ENCODE peak calls at places on chromosomes 4 and X, in seven cellular contexts. L is GM23338; U is CD4-positive, alpha-beta memory T cell; Y is heart right ventricle; V is mesenchymal stem cell; M is testis; K is CD8-positive, alpha-beta memory T cell. R is an unnamed sample.
A peak's percentile ranks its signal among the peaks of the same experiment; 100 is the strongest.

GRCh38 chr4:176981551-176981950 is 188.8 kb upstream of the VEGFC start:
- DNase-seq in Y (no peak), L (no peak), U (no peak), V (peak; percentile 73), M (no peak), K (no peak), R (no peak)

GRCh38 chr4:119106036-119107000 is 29.3 kb upstream of the MYOZ2 start:
- DNase-seq in Y (no peak), K (no peak), M (no peak), V (peak; percentile 28), U (no peak), L (no peak), R (no peak)

GRCh38 chrX:331772-332495 is 13.3 kb upstream of the GTPBP6 start:
- DNase-seq in M (no peak), L (no peak), U (no peak), V (no peak), K (no peak), Y (no peak), R (no peak)

GRCh38 chrX:30196322-30196721 is 19.0 kb upstream of the MAGEB2 start:
- DNase-seq in M (no peak), V (peak; percentile 23), L (peak; percentile 49), U (no peak), K (no peak), Y (no peak), R (no peak)

GRCh38 chr4:41646862-41647261 is 101.7 kb downstream of the PHOX2B start:
- DNase-seq in V (no peak), L (no peak), Y (no peak), M (no peak), K (no peak), U (no peak), R (no peak)

GRCh38 chr4:69823481-69824186 is 36.3 kb downstream of the SULT1E1 start:
- DNase-seq in M (peak; percentile 25), Y (no peak), L (peak; percentile 62), U (peak; percentile 40), K (peak; percentile 54), V (peak; percentile 24), R (peak; percentile 53)

GRCh38 chrX:136767104-136767941 is 13.4 kb downstream of the ARHGEF6 start:
- DNase-seq in U (peak; percentile 60), M (peak; percentile 58), Y (peak; percentile 65), L (peak; percentile 72), V (peak; percentile 66), K (peak; percentile 62), R (peak; percentile 70)

GRCh38 chr4:113300384-113301011 is 251.0 kb downstream of the ANK2 start:
- DNase-seq in U (no peak), Y (peak; percentile 33), L (peak; percentile 4), K (no peak), M (no peak), V (peak; percentile 91), R (peak; percentile 1)

GRCh38 chr4:149980941-149981340 is 97.3 kb upstream of the DCLK2 start:
- DNase-seq in Y (peak; percentile 61), V (peak; percentile 73), L (peak; percentile 59), U (peak; percentile 29), K (peak; percentile 47), M (peak; percentile 76), R (peak; percentile 33)

GRCh38 chr4:84939111-84939510 is 27.4 kb downstream of the WDFY3 start:
- DNase-seq in U (no peak), K (no peak), V (no peak), Y (no peak), M (no peak), L (no peak), R (no peak)

GRCh38 chr4:69322055-69322454 is 41.8 kb downstream of the UGT2B28 start:
- DNase-seq in U (no peak), V (peak; percentile 79), M (no peak), L (no peak), K (no peak), Y (no peak), R (no peak)

GRCh38 chrX:136577562-136577961 is 45.5 kb downstream of the VGLL1 start:
- DNase-seq in Y (peak; percentile 29), K (peak; percentile 77), L (peak; percentile 66), V (peak; percentile 26), U (peak; percentile 75), M (peak; percentile 68), R (peak; percentile 60)

GRCh38 chr4:113707013-113707412 is 54.5 kb downstream of the CAMK2D start:
- DNase-seq in L (no peak), M (no peak), Y (no peak), K (no peak), U (no peak), V (no peak), R (no peak)

GRCh38 chrX:7941390-7942042 is 14.3 kb upstream of the PNPLA4 start:
- DNase-seq in U (no peak), Y (no peak), L (peak; percentile 37), K (no peak), V (no peak), M (peak; percentile 16), R (peak; percentile 10)

GRCh38 chr4:24748023-24748422 is 47.4 kb upstream of the SOD3 start:
- DNase-seq in U (no peak), V (no peak), K (no peak), Y (no peak), L (no peak), M (no peak), R (no peak)

GRCh38 chrX:131068945-131069719 is 11.0 kb downstream of the ARHGAP36 start:
- DNase-seq in U (no peak), V (peak; percentile 32), Y (no peak), L (peak; percentile 84), K (no peak), M (peak; percentile 32), R (no peak)

GRCh38 chr4:150457802-150458201 is 124.1 kb upstream of the MAB21L2 start:
- DNase-seq in L (no peak), V (no peak), Y (no peak), K (no peak), M (no peak), U (no peak), R (no peak)

GRCh38 chr4:149264093-149264733 is 551.4 kb downstream of the IQCM start:
- DNase-seq in K (no peak), U (no peak), V (peak; percentile 48), Y (peak; percentile 7), L (peak; percentile 75), M (peak; percentile 58), R (peak; percentile 1)

GRCh38 chr4:32219306-32220075 is 1499.3 kb downstream of the PCDH7 start:
- DNase-seq in V (no peak), K (no peak), L (no peak), U (no peak), Y (no peak), M (no peak), R (no peak)

GRCh38 chrX:42021058-42021457 is 97.7 kb upstream of the CASK start:
- DNase-seq in V (no peak), M (no peak), K (no peak), L (no peak), U (no peak), Y (no peak), R (no peak)

GRCh38 chr4:177047070-177047850 is 254.5 kb upstream of the VEGFC start:
- DNase-seq in Y (peak; percentile 60), K (peak; percentile 46), L (peak; percentile 81), V (peak; percentile 74), M (peak; percentile 57), U (peak; percentile 34), R (peak; percentile 73)

GRCh38 chr4:128387600-128388351 is 100.2 kb upstream of the PGRMC2 start:
- DNase-seq in Y (no peak), U (no peak), M (no peak), V (peak; percentile 37), K (no peak), L (no peak), R (no peak)

GRCh38 chrX:137194164-137194563 is 160.4 kb upstream of the GPR101 start:
- DNase-seq in V (no peak), L (peak; percentile 68), Y (peak; percentile 4), K (no peak), U (peak; percentile 8), M (peak; percentile 25), R (no peak)

GRCh38 chr4:87050596-87050995 is 115.8 kb downstream of the AFF1 start:
- DNase-seq in M (peak; percentile 34), Y (peak; percentile 59), U (no peak), K (no peak), L (no peak), V (no peak), R (no peak)

GRCh38 chr4:90012918-90013317 is 114.3 kb upstream of the CCSER1 start:
- DNase-seq in M (no peak), Y (no peak), U (no peak), L (no peak), K (no peak), V (no peak), R (no peak)

GRCh38 chr4:174213734-174214101 is 69.7 kb downstream of the FBXO8 start:
- DNase-seq in V (peak; percentile 17), K (no peak), Y (no peak), U (no peak), M (no peak), L (peak; percentile 30), R (no peak)
- H3K27me3 ChIP-seq in V (peaks cover 64% of the 10 kb centered on the region), K (peaks cover 67% of the 10 kb centered on the region), Y (peaks cover 100% of the 10 kb centered on the region), U (peaks cover 76% of the 10 kb centered on the region), M (no peaks in the 10 kb centered on the region), L (peaks cover 100% of the 10 kb centered on the region), R (peaks cover 67% of the 10 kb centered on the region)

GRCh38 chr4:16082038-16082423 is 1.8 kb downstream of the PROM1 start:
- DNase-seq in U (no peak), M (no peak), Y (no peak), L (peak; percentile 53), V (no peak), K (no peak), R (no peak)
- H3K27me3 ChIP-seq in U (peaks cover 14% of the 10 kb centered on the region), M (no peaks in the 10 kb centered on the region), Y (peaks cover 76% of the 10 kb centered on the region), L (peaks cover 46% of the 10 kb centered on the region), V (peaks cover 85% of the 10 kb centered on the region), K (peaks cover 18% of the 10 kb centered on the region), R (peaks cover 32% of the 10 kb centered on the region)

GRCh38 chr4:78310056-78310731 is 241.4 kb upstream of the ANXA3 start:
- DNase-seq in U (no peak), M (no peak), Y (no peak), V (no peak), K (no peak), L (no peak), R (no peak)
- H3K27me3 ChIP-seq in U (no peaks in the 10 kb centered on the region), M (no peaks in the 10 kb centered on the region), Y (no peaks in the 10 kb centered on the region), V (no peaks in the 10 kb centered on the region), K (no peaks in the 10 kb centered on the region), L (no peaks in the 10 kb centered on the region), R (no peaks in the 10 kb centered on the region)

GRCh38 chrX:107505223-107505622 is 55.8 kb downstream of the FRMPD3 start:
- DNase-seq in L (no peak), M (no peak), Y (no peak), V (no peak), U (no peak), K (no peak), R (no peak)

GRCh38 chrX:107507744-107508117 is 58.3 kb downstream of the FRMPD3 start:
- DNase-seq in L (no peak), Y (no peak), V (no peak), K (no peak), M (no peak), U (no peak), R (no peak)

GRCh38 chrX:107507093-107507743 is 57.8 kb downstream of the FRMPD3 start:
- DNase-seq in K (no peak), V (no peak), U (no peak), Y (no peak), M (no peak), L (peak; percentile 15), R (no peak)

GRCh38 chrX:107506596-107507031 is 57.2 kb downstream of the FRMPD3 start:
- DNase-seq in K (no peak), L (peak; percentile 65), U (no peak), M (no peak), V (no peak), Y (no peak), R (no peak)

DNA sequence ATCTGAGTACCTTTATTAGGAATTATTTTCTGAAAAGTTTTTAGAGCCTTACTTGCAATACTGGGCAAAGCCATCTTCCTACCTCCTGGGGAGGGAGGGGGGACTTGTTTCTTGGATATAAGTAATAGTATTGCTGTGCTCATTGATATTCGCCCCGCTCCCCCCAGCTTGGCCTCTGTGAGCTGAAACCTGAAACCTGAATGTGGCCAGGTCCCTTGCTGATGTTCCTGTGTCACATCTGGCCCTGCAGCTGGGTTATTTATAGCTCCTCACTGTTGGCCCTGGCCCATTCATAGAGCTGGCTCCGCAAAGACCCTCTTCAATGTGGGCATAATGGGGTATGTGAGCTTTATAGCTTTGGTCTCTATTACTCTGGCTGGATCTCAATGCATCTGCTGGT is 59.5 kb downstream of the FRMPD3 start:
- DNase-seq in L (peak; percentile 7), U (no peak), V (no peak), M (no peak), K (no peak), Y (no peak), R (no peak)
- H3K27me3 ChIP-seq in L (peaks cover 58% of the 10 kb centered on the region), U (no peaks in the 10 kb centered on the region), V (peaks cover 88% of the 10 kb centered on the region), M (no peaks in the 10 kb centered on the region), K (peaks cover 6% of the 10 kb centered on the region), Y (peaks cover 65% of the 10 kb centered on the region), R (peaks cover 2% of the 10 kb centered on the region)